ENCODE peak calls at places on chromosome 9, in five cellular contexts. C, O, J, W and T are unnamed samples.

GRCh38 chr9:78601957-78602565 is 305.1 kb downstream of the PSAT1 start:
- DNase-seq in W (no peak), O (no peak), J (peak), C (no peak), T (peak)

GRCh38 chr9:104993291-104993963 is 65.5 kb upstream of the ABCA1 start:
- DNase-seq in C (peak), O (no peak), J (peak), W (peak), T (peak)

GRCh38 chr9:84570482-84571154 is 98.9 kb upstream of the NTRK2 start:
- DNase-seq in W (no peak), C (no peak), J (no peak), O (no peak), T (no peak)

GRCh38 chr9:137064027-137064879 is 6.1 kb downstream of the SAPCD2 start:
- DNase-seq in C (peak), J (peak), W (no peak), O (no peak), T (peak)

GRCh38 chr9:37149646-37150308 is 29.4 kb downstream of the ZCCHC7 start:
- DNase-seq in W (no peak), C (no peak), O (no peak), J (no peak), T (peak)

GRCh38 chr9:37645903-37646506 is 4.7 kb upstream of the FRMPD1 start:
- DNase-seq in W (no peak), J (peak), C (no peak), O (no peak), T (no peak)

GRCh38 chr9:73264636-73265035 is 113.0 kb downstream of the ANXA1 start:
- DNase-seq in J (no peak), O (no peak), C (no peak), W (no peak), T (no peak)

GRCh38 chr9:106933470-106933869 is 70.5 kb downstream of the ZNF462 start:
- DNase-seq in W (no peak), J (no peak), C (no peak), O (no peak), T (no peak)

GRCh38 chr9:133605856-133606721 is 3.1 kb downstream of the FAM163B start:
- DNase-seq in C (no peak), O (no peak), W (no peak), J (no peak), T (no peak)

GRCh38 chr9:116027511-116027910 is 126.1 kb upstream of the PAPPA start:
- DNase-seq in C (no peak), O (peak), W (peak), J (no peak), T (no peak)

GRCh38 chr9:99129091-99129490 is 24.2 kb downstream of the TGFBR1 start:
- DNase-seq in W (no peak), J (no peak), O (no peak), C (no peak), T (no peak)

GRCh38 chr9:106868096-106868495 is 5.1 kb downstream of the ZNF462 start:
- DNase-seq in J (no peak), C (no peak), W (no peak), O (no peak), T (no peak)

GRCh38 chr9:33125871-33126822 is 41.0 kb downstream of the B4GALT1 start:
- DNase-seq in C (no peak), J (no peak), W (no peak), O (no peak), T (no peak)

GRCh38 chr9:28197653-28198052 is 624.4 kb upstream of the C9orf72 start:
- DNase-seq in O (no peak), C (no peak), W (no peak), J (no peak), T (no peak)

GRCh38 chr9:124708633-124709032 is 62.5 kb downstream of the NR6A1 start:
- DNase-seq in C (no peak), W (no peak), J (peak), O (peak), T (peak)

GRCh38 chr9:113632776-113633590 is 169.5 kb downstream of the RGS3 start:
- DNase-seq in W (no peak), J (peak), O (no peak), C (no peak), T (no peak)

GRCh38 chr9:78552802-78553201 is 255.9 kb downstream of the PSAT1 start:
- DNase-seq in C (no peak), W (no peak), J (no peak), O (no peak), T (no peak)

GRCh38 chr9:137030528-137030927 is 1.4 kb downstream of the FUT7 start:
- DNase-seq in J (no peak), W (no peak), C (no peak), O (no peak), T (no peak)

GRCh38 chr9:137582286-137582860 is 3.6 kb upstream of the DPH7 start:
- DNase-seq in W (no peak), C (no peak), J (peak), O (no peak), T (peak)

GRCh38 chr9:126689027-126689825 is 75.5 kb downstream of the LMX1B start:
- DNase-seq in J (no peak), C (no peak), W (no peak), O (no peak), T (no peak)

GRCh38 chr9:124188331-124189110 is 69.2 kb upstream of the NEK6 start:
- DNase-seq in O (no peak), C (no peak), J (no peak), W (no peak), T (no peak)

GRCh38 chr9:125525846-125526619 is 181.0 kb downstream of the MAPKAP1 start:
- DNase-seq in J (no peak), C (no peak), O (no peak), W (no peak), T (peak)

GRCh38 chr9:99354104-99354503 is 132.0 kb downstream of the SEC61B start:
- DNase-seq in C (no peak), O (no peak), J (no peak), W (no peak), T (no peak)

GRCh38 chr9:37706290-37706689 is 47.3 kb upstream of the TRMT10B start:
- DNase-seq in C (no peak), O (no peak), J (no peak), W (peak), T (no peak)

GRCh38 chr9:36382484-36382883 is 17.6 kb downstream of the RNF38 start:
- DNase-seq in W (no peak), C (no peak), O (no peak), J (peak), T (no peak)

GRCh38 chr9:85534340-85534739 is 207.4 kb downstream of the AGTPBP1 start:
- DNase-seq in J (no peak), W (no peak), C (no peak), O (no peak), T (no peak)

GRCh38 chr9:4397917-4398316 is 92.4 kb upstream of the SLC1A1 start:
- DNase-seq in J (no peak), C (no peak), W (no peak), O (no peak), T (no peak)

GRCh38 chr9:131113655-131114563 is 11.5 kb upstream of the NUP214 start:
- DNase-seq in J (no peak), C (no peak), W (no peak), O (no peak), T (no peak)

GRCh38 chr9:98783518-98784226 is 12.7 kb downstream of the ANKS6 start:
- DNase-seq in J (no peak), W (no peak), C (no peak), O (no peak), T (no peak)

GRCh38 chr9:75071530-75072122 is 16.3 kb downstream of the NMRK1 start:
- DNase-seq in W (no peak), C (peak), J (no peak), O (no peak), T (no peak)

GRCh38 chr9:97742545-97742944 is 45.4 kb upstream of the XPA start:
- DNase-seq in J (no peak), W (no peak), C (no peak), O (no peak), T (no peak)

GRCh38 chr9:121785673-121786542 is 134.5 kb downstream of the DAB2IP start:
- DNase-seq in J (no peak), W (no peak), C (no peak), O (no peak), T (no peak)

GRCh38 chr9:113156880-113157279 is 6.1 kb downstream of the SLC31A2 start:
- DNase-seq in W (no peak), C (no peak), J (no peak), O (no peak), T (no peak)